ENCODE peak calls at places on chromosome 2, in six cellular contexts. One of them, this sample, is unnamed. For H3K4me1, the result is how much of the 10 kb centered on the place peaks cover.

GRCh38 chr2:35125278-35125677 is 1230.3 kb upstream of the CRIM1 start:
- DNase-seq in upper lobe of right lung: no peak
- DNase-seq in astrocyte: no peak
- DNase-seq in CD8-positive, alpha-beta T cell: no peak
- DNase-seq in SJSA1: no peak
- DNase-seq in breast epithelium: no peak
- DNase-seq in this sample: no peak

GRCh38 chr2:71544919-71545571 is 91.7 kb downstream of the DYSF start:
- DNase-seq in SJSA1: no peak
- DNase-seq in upper lobe of right lung: peak
- DNase-seq in breast epithelium: peak
- DNase-seq in astrocyte: no peak
- DNase-seq in CD8-positive, alpha-beta T cell: no peak
- DNase-seq in this sample: peak

GRCh38 chr2:51919395-51919794 is 887.5 kb upstream of the NRXN1 start:
- DNase-seq in astrocyte: peak
- DNase-seq in upper lobe of right lung: no peak
- DNase-seq in breast epithelium: no peak
- DNase-seq in CD8-positive, alpha-beta T cell: no peak
- DNase-seq in SJSA1: no peak
- DNase-seq in this sample: no peak

GRCh38 chr2:12950957-12951656 is 234.4 kb downstream of the TRIB2 start:
- DNase-seq in CD8-positive, alpha-beta T cell: no peak
- DNase-seq in SJSA1: no peak
- DNase-seq in breast epithelium: no peak
- DNase-seq in upper lobe of right lung: no peak
- DNase-seq in astrocyte: peak
- DNase-seq in this sample: no peak

GRCh38 chr2:10944799-10945198 is 33.1 kb downstream of the KCNF1 start:
- DNase-seq in astrocyte: no peak
- DNase-seq in breast epithelium: no peak
- DNase-seq in upper lobe of right lung: peak
- DNase-seq in CD8-positive, alpha-beta T cell: no peak
- DNase-seq in SJSA1: no peak
- DNase-seq in this sample: peak

GRCh38 chr2:96386470-96386869 is 50.9 kb downstream of the NCAPH start:
- DNase-seq in SJSA1: no peak
- DNase-seq in breast epithelium: no peak
- DNase-seq in CD8-positive, alpha-beta T cell: no peak
- DNase-seq in upper lobe of right lung: no peak
- DNase-seq in astrocyte: no peak
- DNase-seq in this sample: no peak

GRCh38 chr2:222835142-222835822 is 25.6 kb upstream of the ACSL3 start:
- DNase-seq in upper lobe of right lung: no peak
- DNase-seq in breast epithelium: no peak
- DNase-seq in SJSA1: no peak
- DNase-seq in CD8-positive, alpha-beta T cell: no peak
- DNase-seq in astrocyte: no peak
- DNase-seq in this sample: no peak

GRCh38 chr2:71210292-71210691 is 16.6 kb downstream of the PAIP2B start:
- DNase-seq in astrocyte: no peak
- DNase-seq in CD8-positive, alpha-beta T cell: no peak
- DNase-seq in breast epithelium: no peak
- DNase-seq in SJSA1: no peak
- DNase-seq in upper lobe of right lung: no peak
- DNase-seq in this sample: no peak

DNA sequence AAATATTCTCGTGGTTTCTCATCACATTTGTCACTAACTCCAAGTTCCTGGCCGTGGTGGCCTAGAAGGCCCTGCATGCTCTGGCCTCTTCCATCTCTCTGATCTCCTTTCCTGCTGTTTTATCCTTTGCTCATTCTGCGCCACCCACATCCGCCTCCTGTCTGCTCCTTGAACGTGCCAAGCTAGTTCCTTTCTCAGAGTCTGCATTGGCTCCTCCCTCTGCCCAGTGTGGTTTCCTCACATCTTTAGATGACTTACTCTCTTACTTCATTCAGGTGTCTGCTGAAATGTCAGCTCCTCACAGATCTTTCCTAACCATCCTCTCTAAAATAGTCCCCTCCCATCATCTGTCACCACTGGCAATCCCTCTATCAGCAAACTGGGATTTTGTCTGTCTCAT is 158.6 kb upstream of the RBMS1 start:
- DNase-seq in SJSA1: no peak
- DNase-seq in upper lobe of right lung: peak
- DNase-seq in CD8-positive, alpha-beta T cell: peak
- DNase-seq in astrocyte: peak
- DNase-seq in breast epithelium: no peak
- DNase-seq in this sample: peak
- H3K4me1 ChIP-seq in SJSA1: under half
- H3K4me1 ChIP-seq in upper lobe of right lung: under half
- H3K4me1 ChIP-seq in CD8-positive, alpha-beta T cell: under half
- H3K4me1 ChIP-seq in astrocyte: under half
- H3K4me1 ChIP-seq in breast epithelium: under half
- H3K4me1 ChIP-seq in this sample: under half

DNA sequence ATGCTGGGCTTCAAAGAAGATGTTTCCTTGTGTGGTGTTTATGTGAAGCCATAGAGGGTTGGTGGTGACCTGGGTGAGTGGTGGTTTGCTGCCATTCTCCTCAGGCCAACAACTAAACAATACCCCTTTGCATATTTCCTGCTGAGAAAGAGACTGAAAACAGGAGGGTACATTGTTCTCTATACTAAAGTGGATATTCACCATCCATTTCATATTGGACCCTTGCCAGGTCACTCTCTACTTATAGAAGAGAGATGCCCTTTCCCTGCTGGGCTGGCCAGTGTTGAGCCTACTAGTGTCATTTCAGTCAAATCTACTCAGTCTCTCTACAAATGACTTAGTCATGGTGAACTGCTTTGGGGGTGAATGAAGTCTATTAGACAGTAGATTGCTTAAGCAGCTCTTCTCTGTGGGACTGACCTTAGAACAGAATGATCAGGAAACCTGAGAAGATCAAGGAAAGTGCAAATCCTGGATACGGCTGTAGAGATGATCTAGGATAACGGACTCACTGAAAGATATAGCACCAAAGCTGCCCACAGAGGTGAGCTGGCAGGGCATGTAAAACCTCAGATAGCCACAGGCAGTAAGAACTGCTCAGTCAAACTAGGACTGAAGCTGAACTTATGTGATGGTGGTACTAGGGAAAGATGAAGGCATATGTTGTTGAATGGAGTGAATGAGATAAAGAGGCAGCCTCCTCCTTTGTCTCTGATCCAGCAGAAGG is 154.9 kb downstream of the MYO3B start:
- DNase-seq in SJSA1: no peak
- DNase-seq in astrocyte: no peak
- DNase-seq in upper lobe of right lung: no peak
- DNase-seq in breast epithelium: no peak
- DNase-seq in CD8-positive, alpha-beta T cell: no peak
- DNase-seq in this sample: no peak
- H3K4me1 ChIP-seq in SJSA1: under half
- H3K4me1 ChIP-seq in astrocyte: under half
- H3K4me1 ChIP-seq in upper lobe of right lung: under half
- H3K4me1 ChIP-seq in breast epithelium: under half
- H3K4me1 ChIP-seq in CD8-positive, alpha-beta T cell: under half
- H3K4me1 ChIP-seq in this sample: under half

DNA sequence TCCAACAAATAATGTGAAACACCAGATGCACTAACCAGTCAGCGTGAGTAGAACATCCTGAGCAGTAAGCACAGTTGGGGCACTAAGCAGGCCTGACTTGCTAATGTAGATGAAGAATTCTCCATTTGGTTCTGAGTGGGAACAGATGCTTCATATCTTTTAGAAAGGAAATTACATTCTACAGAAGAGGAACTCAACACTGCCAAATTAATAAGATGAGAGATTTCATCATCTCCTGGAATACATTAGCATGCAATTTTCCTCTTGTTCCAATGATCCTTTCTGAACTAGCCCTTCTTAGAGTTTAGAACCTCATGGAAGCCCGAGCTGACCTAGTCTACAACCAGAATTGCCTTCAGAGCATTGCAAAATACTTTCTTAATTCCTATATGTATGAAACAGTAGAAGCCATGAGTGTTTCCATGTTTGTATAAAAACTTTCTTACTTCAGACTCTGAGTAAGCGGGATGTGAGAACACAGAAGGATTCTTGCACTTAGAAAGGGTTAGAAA is 34.8 kb downstream of the COL5A2 start:
- DNase-seq in astrocyte: peak
- DNase-seq in breast epithelium: no peak
- DNase-seq in upper lobe of right lung: no peak
- DNase-seq in CD8-positive, alpha-beta T cell: no peak
- DNase-seq in SJSA1: no peak
- DNase-seq in this sample: no peak
- H3K4me1 ChIP-seq in astrocyte: under half
- H3K4me1 ChIP-seq in breast epithelium: under half
- H3K4me1 ChIP-seq in upper lobe of right lung: under half
- H3K4me1 ChIP-seq in CD8-positive, alpha-beta T cell: under half
- H3K4me1 ChIP-seq in SJSA1: under half
- H3K4me1 ChIP-seq in this sample: under half

GRCh38 chr2:219832904-219833303 is 205.5 kb downstream of the SLC4A3 start:
- DNase-seq in SJSA1: no peak
- DNase-seq in astrocyte: no peak
- DNase-seq in CD8-positive, alpha-beta T cell: no peak
- DNase-seq in upper lobe of right lung: no peak
- DNase-seq in breast epithelium: no peak
- DNase-seq in this sample: no peak
- H3K4me1 ChIP-seq in SJSA1: under half
- H3K4me1 ChIP-seq in astrocyte: under half
- H3K4me1 ChIP-seq in CD8-positive, alpha-beta T cell: under half
- H3K4me1 ChIP-seq in upper lobe of right lung: under half
- H3K4me1 ChIP-seq in breast epithelium: under half
- H3K4me1 ChIP-seq in this sample: under half

This sample was measured in Peyer's patch.